ENCODE peak calls at places on chromosomes 16 and 17, in nine cellular contexts. Y is gastrocnemius medialis, T is adrenal gland, Z is prostate gland, V is GM13977, W is natural killer cell, A is foreskin fibroblast, U is AG04449, O is H9. M is an unnamed sample.

GRCh38 chr16:70298988-70299938 is at the start of gene DDX19B:
- DNase-seq in Y (peak), T (peak), Z (peak), V (peak), W (peak), A (peak), U (no peak), O (peak), M (peak)

GRCh38 chr16:58366247-58367031 is 25.8 kb upstream of the GINS3 start:
- DNase-seq in Y (no peak), T (no peak), Z (no peak), V (no peak), W (no peak), A (peak), U (no peak), O (no peak), M (no peak)

GRCh38 chr17:76593338-76593737 is 7.7 kb upstream of the ST6GALNAC2 start:
- DNase-seq in Y (no peak), T (no peak), Z (no peak), V (no peak), W (no peak), A (no peak), U (no peak), O (no peak), M (no peak)

GRCh38 chr16:11990672-11991390 is 14.3 kb downstream of the SNX29 start:
- DNase-seq in Y (no peak), T (no peak), Z (no peak), V (no peak), W (no peak), A (no peak), U (no peak), O (no peak), M (no peak)

GRCh38 chr17:78019367-78019975 is 61.0 kb downstream of the TNRC6C start:
- DNase-seq in Y (no peak), T (no peak), Z (no peak), V (no peak), W (no peak), A (peak), U (no peak), O (no peak), M (peak)

GRCh38 chr16:63185235-63185780 is 1149.1 kb upstream of the CDH8 start:
- DNase-seq in Y (no peak), T (no peak), Z (no peak), V (no peak), W (no peak), A (no peak), U (no peak), O (no peak), M (no peak)

GRCh38 chr17:82536220-82537201 is 17.0 kb downstream of the FOXK2 start:
- DNase-seq in Y (no peak), T (peak), Z (peak), V (no peak), W (no peak), A (peak), U (no peak), O (no peak), M (no peak)

GRCh38 chr17:27403480-27404005 is 52.7 kb upstream of the KSR1 start:
- DNase-seq in Y (no peak), T (peak), Z (no peak), V (no peak), W (no peak), A (no peak), U (no peak), O (peak), M (no peak)

GRCh38 chr17:7841622-7842379 is 7.8 kb downstream of the KDM6B start:
- DNase-seq in Y (peak), T (peak), Z (peak), V (peak), W (peak), A (peak), U (no peak), O (peak), M (peak)

GRCh38 chr16:17350212-17350611 is 120.5 kb downstream of the XYLT1 start:
- DNase-seq in Y (no peak), T (peak), Z (no peak), V (no peak), W (no peak), A (no peak), U (no peak), O (no peak), M (no peak)

GRCh38 chr17:50268632-50269287 is 5.5 kb upstream of the TMEM92 start:
- DNase-seq in Y (no peak), T (no peak), Z (no peak), V (no peak), W (no peak), A (no peak), U (no peak), O (peak), M (peak)

GRCh38 chr17:82213251-82214011 is 789 bp upstream of the CCDC57 start:
- DNase-seq in Y (no peak), T (peak), Z (no peak), V (peak), W (peak), A (peak), U (peak), O (no peak), M (peak)

GRCh38 chr17:39939588-39940419 is 12.3 kb downstream of the LRRC3C start:
- DNase-seq in Y (no peak), T (no peak), Z (no peak), V (peak), W (no peak), A (peak), U (peak), O (no peak), M (peak)

GRCh38 chr17:33113281-33114010 is 121.8 kb downstream of the SPACA3 start:
- DNase-seq in Y (no peak), T (peak), Z (no peak), V (no peak), W (no peak), A (no peak), U (no peak), O (no peak), M (no peak)

GRCh38 chr16:2428051-2428786 is 1.0 kb upstream of the CCNF start:
- DNase-seq in Y (no peak), T (peak), Z (peak), V (peak), W (no peak), A (peak), U (no peak), O (peak), M (peak)

GRCh38 chr17:81329279-81329926 is 34.3 kb upstream of the SLC38A10 start:
- DNase-seq in Y (peak), T (peak), Z (peak), V (no peak), W (peak), A (peak), U (peak), O (peak), M (peak)

GRCh38 chr17:2259769-2260536 is 43.6 kb downstream of the SMG6 start:
- DNase-seq in Y (no peak), T (no peak), Z (no peak), V (peak), W (peak), A (no peak), U (no peak), O (no peak), M (peak)

GRCh38 chr16:68700120-68700519 is 37.0 kb upstream of the CDH1 start:
- DNase-seq in Y (no peak), T (no peak), Z (no peak), V (no peak), W (no peak), A (no peak), U (no peak), O (no peak), M (no peak)

GRCh38 chr16:55480228-55480655 is 1.2 kb downstream of the MMP2 start:
- DNase-seq in Y (peak), T (peak), Z (peak), V (no peak), W (no peak), A (peak), U (peak), O (peak), M (no peak)

GRCh38 chr17:47897561-47897960 is 1.5 kb downstream of the SP2 start:
- DNase-seq in Y (no peak), T (no peak), Z (no peak), V (no peak), W (no peak), A (no peak), U (no peak), O (no peak), M (no peak)

GRCh38 chr17:16933317-16934132 is 38.4 kb downstream of the TNFRSF13B start:
- DNase-seq in Y (no peak), T (peak), Z (no peak), V (no peak), W (no peak), A (no peak), U (no peak), O (peak), M (peak)

GRCh38 chr17:66548158-66548557 is 245.7 kb downstream of the PRKCA start:
- DNase-seq in Y (no peak), T (peak), Z (no peak), V (no peak), W (peak), A (peak), U (no peak), O (no peak), M (no peak)

GRCh38 chr16:70708381-70709253 is 22.8 kb upstream of the MTSS2 start:
- DNase-seq in Y (no peak), T (no peak), Z (no peak), V (no peak), W (no peak), A (no peak), U (no peak), O (no peak), M (no peak)

GRCh38 chr17:49180303-49180702 is 30.1 kb downstream of the GNGT2 start:
- DNase-seq in Y (peak), T (peak), Z (peak), V (peak), W (peak), A (peak), U (no peak), O (peak), M (peak)

GRCh38 chr17:57955183-57955952 is at the start of gene CUEDC1:
- DNase-seq in Y (peak), T (peak), Z (peak), V (peak), W (peak), A (peak), U (no peak), O (peak), M (peak)

GRCh38 chr17:17117923-17118322 is 75.7 kb downstream of the MPRIP start:
- DNase-seq in Y (no peak), T (no peak), Z (no peak), V (no peak), W (no peak), A (no peak), U (no peak), O (no peak), M (no peak)

GRCh38 chr17:32277284-32277683 is 11.7 kb downstream of the RHBDL3 start:
- DNase-seq in Y (no peak), T (peak), Z (no peak), V (no peak), W (no peak), A (peak), U (no peak), O (peak), M (no peak)

GRCh38 chr16:73420244-73421040 is 372.5 kb upstream of the ZFHX3 start:
- DNase-seq in Y (no peak), T (peak), Z (no peak), V (no peak), W (no peak), A (no peak), U (no peak), O (no peak), M (no peak)

GRCh38 chr16:50448522-50448921 is 79.7 kb upstream of the BRD7 start:
- DNase-seq in Y (no peak), T (no peak), Z (no peak), V (no peak), W (no peak), A (no peak), U (no peak), O (peak), M (no peak)

GRCh38 chr16:10741844-10742243 is 1.8 kb upstream of the NUBP1 start:
- DNase-seq in Y (no peak), T (no peak), Z (no peak), V (no peak), W (no peak), A (no peak), U (no peak), O (no peak), M (no peak)

GRCh38 chr16:84700518-84701277 is 898 bp downstream of the USP10 start:
- DNase-seq in Y (no peak), T (peak), Z (peak), V (peak), W (no peak), A (no peak), U (no peak), O (no peak), M (peak)

GRCh38 chr16:23877107-23878070 is 41.6 kb downstream of the PRKCB start:
- DNase-seq in Y (no peak), T (no peak), Z (no peak), V (no peak), W (no peak), A (no peak), U (no peak), O (peak), M (no peak)

GRCh38 chr17:50283246-50283645 is 9.0 kb downstream of the TMEM92 start:
- DNase-seq in Y (no peak), T (no peak), Z (no peak), V (peak), W (no peak), A (no peak), U (no peak), O (no peak), M (peak)

GRCh38 chr17:15954222-15954621 is 9.3 kb downstream of the ADORA2B start:
- DNase-seq in Y (no peak), T (peak), Z (no peak), V (no peak), W (no peak), A (peak), U (peak), O (no peak), M (no peak)

GRCh38 chr17:29388937-29389336 is 1.2 kb upstream of the TAOK1 start:
- DNase-seq in Y (no peak), T (no peak), Z (no peak), V (no peak), W (no peak), A (no peak), U (no peak), O (no peak), M (no peak)

GRCh38 chr16:708019-708418 is 2.4 kb upstream of the FBXL16 start:
- DNase-seq in Y (no peak), T (no peak), Z (no peak), V (no peak), W (no peak), A (no peak), U (no peak), O (no peak), M (no peak)

GRCh38 chr16:708959-709358 is 3.4 kb upstream of the FBXL16 start:
- DNase-seq in Y (no peak), T (no peak), Z (no peak), V (no peak), W (no peak), A (no peak), U (no peak), O (no peak), M (no peak)

GRCh38 chr16:710500-711075 is 4.3 kb upstream of the METRN start:
- DNase-seq in Y (no peak), T (no peak), Z (no peak), V (no peak), W (no peak), A (no peak), U (no peak), O (no peak), M (no peak)

GRCh38 chr16:711084-711483 is 3.8 kb upstream of the METRN start:
- DNase-seq in Y (no peak), T (no peak), Z (no peak), V (no peak), W (no peak), A (no peak), U (no peak), O (no peak), M (no peak)

GRCh38 chr16:709651-710499 is 4.3 kb upstream of the FBXL16 start:
- DNase-seq in Y (no peak), T (peak), Z (no peak), V (no peak), W (no peak), A (peak), U (peak), O (peak), M (no peak)
- TF ChIP-seq CTCF in Y (no peak), T (no peak), Z (no peak), V (no peak), W (no peak), A (no peak), U (no peak), O (no peak), M (no peak)

DNA sequence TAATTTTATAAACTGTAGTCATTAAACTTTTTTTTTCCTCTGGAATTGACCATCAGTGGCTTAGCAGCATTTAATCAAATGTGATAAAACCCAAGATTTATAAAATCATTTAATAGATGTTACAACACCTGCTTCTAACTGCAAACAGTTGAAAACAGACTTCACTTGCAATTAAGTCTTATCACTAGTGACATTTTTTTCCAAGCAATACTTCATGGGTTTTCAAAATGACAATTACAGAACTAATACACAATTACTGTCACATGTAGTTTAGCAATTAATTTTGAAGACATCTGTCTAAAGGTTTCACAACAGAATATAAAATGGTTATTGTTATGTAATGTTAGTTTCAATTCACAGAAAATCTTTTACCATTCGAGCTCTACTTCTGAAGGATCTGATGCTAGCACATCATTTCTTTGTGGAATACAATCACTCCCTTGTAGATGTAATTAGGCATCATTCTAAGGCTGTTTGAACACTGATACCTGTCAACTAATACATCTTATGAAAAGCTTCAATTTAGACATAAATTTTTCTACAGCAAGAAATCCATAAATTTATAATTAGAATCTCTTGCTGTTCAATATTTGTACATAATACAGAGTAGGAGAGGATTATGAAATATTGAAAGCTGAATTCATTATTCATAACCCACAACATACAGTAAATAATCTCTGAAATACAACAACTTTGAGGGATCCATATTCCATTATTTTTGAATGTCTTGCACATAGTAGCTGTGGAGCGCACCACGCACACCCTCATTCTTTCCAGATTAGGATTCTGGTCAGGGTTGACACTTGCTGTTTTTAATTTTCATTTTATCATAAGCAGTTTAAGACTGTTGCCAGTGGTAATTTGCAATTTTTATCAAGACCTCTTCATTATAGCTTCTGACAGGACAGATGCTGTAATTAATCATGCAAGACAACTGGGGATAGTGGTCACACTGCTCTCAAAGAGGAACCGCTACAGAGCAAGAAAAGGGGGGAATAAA is 110.0 kb downstream of the TOX3 start:
- DNase-seq in Y (no peak), T (no peak), Z (no peak), V (no peak), W (no peak), A (no peak), U (no peak), O (no peak), M (no peak)
- TF ChIP-seq CTCF in Y (no peak), T (no peak), Z (no peak), V (no peak), W (no peak), A (no peak), U (no peak), O (no peak), M (no peak)

GRCh38 chr17:79075861-79076406 is 1.3 kb downstream of the ENGASE start:
- DNase-seq in Y (peak), T (no peak), Z (no peak), V (peak), W (no peak), A (no peak), U (no peak), O (no peak), M (peak)

GRCh38 chr17:79073016-79073705 is 1.5 kb upstream of the ENGASE start:
- DNase-seq in Y (no peak), T (no peak), Z (no peak), V (no peak), W (no peak), A (no peak), U (no peak), O (no peak), M (no peak)

GRCh38 chr17:79075433-79075805 is 795 bp downstream of the ENGASE start:
- DNase-seq in Y (no peak), T (no peak), Z (no peak), V (peak), W (no peak), A (no peak), U (no peak), O (no peak), M (no peak)

GRCh38 chr17:79073706-79074088 is 927 bp upstream of the ENGASE start:
- DNase-seq in Y (no peak), T (no peak), Z (peak), V (no peak), W (no peak), A (no peak), U (no peak), O (no peak), M (no peak)

GRCh38 chr17:79074650-79075432 is at the start of gene ENGASE:
- DNase-seq in Y (peak), T (peak), Z (peak), V (peak), W (peak), A (peak), U (peak), O (peak), M (peak)
- TF ChIP-seq CTCF in Y (no peak), T (no peak), Z (peak), V (no peak), W (no peak), A (no peak), U (no peak), O (no peak), M (no peak)

DNA sequence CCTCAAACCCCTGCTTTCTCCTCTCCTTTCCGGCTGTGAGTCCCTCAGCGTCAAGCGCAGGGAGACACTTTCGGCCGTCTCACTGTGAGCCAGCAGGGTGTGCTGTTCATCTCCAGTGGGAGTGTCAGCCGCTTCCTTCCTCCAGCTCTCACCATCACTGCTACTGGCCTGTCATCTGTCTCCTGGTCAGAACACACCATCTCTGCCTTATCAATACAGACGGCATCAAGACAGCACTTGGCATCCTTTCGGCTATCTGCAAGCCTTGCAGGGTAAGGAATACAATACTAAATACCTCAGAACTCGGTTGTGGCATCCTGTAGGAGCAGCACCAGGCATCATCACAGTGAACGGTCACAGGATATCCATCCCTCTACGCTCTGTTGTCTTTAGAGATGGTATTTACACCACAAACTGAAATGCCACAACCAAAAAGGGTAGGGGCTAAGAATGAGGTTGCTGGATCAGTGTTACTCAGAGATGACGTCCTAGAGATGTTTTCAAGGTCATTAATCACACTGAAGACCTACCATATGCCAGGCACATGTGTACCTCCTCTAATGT is 20.7 kb upstream of the CMTM4 start:
- DNase-seq in Y (no peak), T (peak), Z (no peak), V (no peak), W (no peak), A (peak), U (peak), O (peak), M (no peak)
- TF ChIP-seq CTCF in Y (no peak), T (peak), Z (peak), V (peak), W (no peak), A (peak), U (peak), O (peak), M (no peak)

DNA sequence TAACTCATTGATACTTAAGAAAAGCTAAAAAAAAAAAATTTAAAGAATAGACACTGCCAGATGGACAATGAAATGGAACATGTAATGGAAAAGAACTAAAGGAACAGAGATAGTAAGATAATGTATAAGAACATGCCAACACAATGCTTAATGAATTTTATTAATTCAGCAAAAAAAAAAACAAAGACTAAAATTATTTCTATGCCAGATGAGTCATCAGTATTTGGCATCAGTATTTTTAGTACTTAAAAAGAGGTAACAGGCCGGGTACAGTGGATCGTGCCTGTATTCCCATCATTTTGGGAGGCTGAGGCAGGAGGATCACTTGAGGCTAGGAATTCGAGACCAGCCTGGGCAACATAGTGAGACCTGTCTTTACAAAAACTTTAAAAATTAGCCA is 168.5 kb downstream of the CYB561 start:
- DNase-seq in Y (no peak), T (no peak), Z (no peak), V (no peak), W (no peak), A (no peak), U (no peak), O (no peak), M (no peak)
- TF ChIP-seq CTCF in Y (no peak), T (no peak), Z (no peak), V (no peak), W (no peak), A (no peak), U (no peak), O (no peak), M (no peak)

M was measured in GM13976.